ENCODE peak calls at places on chromosomes 4 and X, in four cellular contexts. One of them, this sample, is unnamed.

GRCh38 chr4:10276152-10276551 is 159.6 kb upstream of the WDR1 start:
- DNase-seq in adrenal gland: no peak
- DNase-seq in prostate gland: no peak
- DNase-seq in transverse colon: no peak
- DNase-seq in this sample: no peak

GRCh38 chrX:106481341-106481740 is 130.4 kb upstream of the RADX start:
- DNase-seq in adrenal gland: peak
- DNase-seq in prostate gland: peak
- DNase-seq in transverse colon: peak
- DNase-seq in this sample: no peak

GRCh38 chr4:124060261-124060918 is 652.1 kb downstream of the ANKRD50 start:
- DNase-seq in adrenal gland: peak
- DNase-seq in prostate gland: peak
- DNase-seq in transverse colon: peak
- DNase-seq in this sample: peak

GRCh38 chrX:24748196-24748595 is 54.5 kb downstream of the POLA1 start:
- DNase-seq in adrenal gland: no peak
- DNase-seq in prostate gland: peak
- DNase-seq in transverse colon: no peak
- DNase-seq in this sample: no peak

GRCh38 chrX:7233632-7234406 is 85.9 kb upstream of the PUDP start:
- DNase-seq in adrenal gland: no peak
- DNase-seq in prostate gland: no peak
- DNase-seq in transverse colon: no peak
- DNase-seq in this sample: no peak

GRCh38 chrX:40098264-40099045 is 697 bp upstream of the BCOR start:
- DNase-seq in adrenal gland: no peak
- DNase-seq in prostate gland: peak
- DNase-seq in transverse colon: peak
- DNase-seq in this sample: no peak

GRCh38 chr4:160276785-160277325 is 1174.0 kb downstream of the RAPGEF2 start:
- DNase-seq in adrenal gland: no peak
- DNase-seq in prostate gland: no peak
- DNase-seq in transverse colon: no peak
- DNase-seq in this sample: no peak

GRCh38 chr4:94446386-94446785 is 5.4 kb upstream of the PDLIM5 start:
- DNase-seq in adrenal gland: no peak
- DNase-seq in prostate gland: no peak
- DNase-seq in transverse colon: no peak
- DNase-seq in this sample: no peak

GRCh38 chr4:76383001-76383400 is 37.9 kb downstream of the CCDC158 start:
- DNase-seq in adrenal gland: no peak
- DNase-seq in prostate gland: no peak
- DNase-seq in transverse colon: no peak
- DNase-seq in this sample: no peak

GRCh38 chr4:8414377-8414776 is 26.1 kb downstream of the ACOX3 start:
- DNase-seq in adrenal gland: no peak
- DNase-seq in prostate gland: no peak
- DNase-seq in transverse colon: no peak
- DNase-seq in this sample: no peak

GRCh38 chr4:42626629-42627028 is 30.3 kb downstream of the ATP8A1 start:
- DNase-seq in adrenal gland: no peak
- DNase-seq in prostate gland: no peak
- DNase-seq in transverse colon: no peak
- DNase-seq in this sample: no peak

GRCh38 chrX:132022115-132022862 is 813 bp upstream of the STK26 start:
- DNase-seq in adrenal gland: no peak
- DNase-seq in prostate gland: no peak
- DNase-seq in transverse colon: peak
- DNase-seq in this sample: no peak

GRCh38 chrX:132488819-132489255 is at the start of gene MBNL3:
- DNase-seq in adrenal gland: peak
- DNase-seq in prostate gland: peak
- DNase-seq in transverse colon: peak
- DNase-seq in this sample: peak

GRCh38 chr4:3330682-3331081 is 37.9 kb downstream of the RGS12 start:
- DNase-seq in adrenal gland: no peak
- DNase-seq in prostate gland: no peak
- DNase-seq in transverse colon: no peak
- DNase-seq in this sample: no peak

GRCh38 chr4:48343035-48343434 is 1.7 kb downstream of the SLAIN2 start:
- DNase-seq in adrenal gland: no peak
- DNase-seq in prostate gland: no peak
- DNase-seq in transverse colon: no peak
- DNase-seq in this sample: no peak

GRCh38 chrX:86002076-86002896 is 45.1 kb downstream of the CHM start:
- DNase-seq in adrenal gland: no peak
- DNase-seq in prostate gland: no peak
- DNase-seq in transverse colon: peak
- DNase-seq in this sample: no peak

GRCh38 chr4:144967161-144967560 is 130.8 kb downstream of the ANAPC10 start:
- DNase-seq in adrenal gland: no peak
- DNase-seq in prostate gland: no peak
- DNase-seq in transverse colon: no peak
- DNase-seq in this sample: no peak

GRCh38 chr4:136713140-136713539 is 819.2 kb downstream of the PCDH18 start:
- DNase-seq in adrenal gland: no peak
- DNase-seq in prostate gland: no peak
- DNase-seq in transverse colon: no peak
- DNase-seq in this sample: no peak

GRCh38 chr4:71732706-71733105 is 51.2 kb downstream of the GC start:
- DNase-seq in adrenal gland: no peak
- DNase-seq in prostate gland: no peak
- DNase-seq in transverse colon: no peak
- DNase-seq in this sample: no peak

GRCh38 chr4:80335554-80336358 is at the start of gene CFAP299:
- DNase-seq in adrenal gland: peak
- DNase-seq in prostate gland: peak
- DNase-seq in transverse colon: peak
- DNase-seq in this sample: peak

GRCh38 chr4:54067163-54067562 is 2.8 kb upstream of the CHIC2 start:
- DNase-seq in adrenal gland: no peak
- DNase-seq in prostate gland: peak
- DNase-seq in transverse colon: peak
- DNase-seq in this sample: peak

GRCh38 chr4:176569301-176569700 is 223.4 kb downstream of the VEGFC start:
- DNase-seq in adrenal gland: no peak
- DNase-seq in prostate gland: no peak
- DNase-seq in transverse colon: no peak
- DNase-seq in this sample: no peak

GRCh38 chr4:20838476-20838875 is 138.2 kb downstream of the PACRGL start:
- DNase-seq in adrenal gland: no peak
- DNase-seq in prostate gland: no peak
- DNase-seq in transverse colon: no peak
- DNase-seq in this sample: no peak

GRCh38 chr4:20840648-20841190 is 140.5 kb downstream of the PACRGL start:
- DNase-seq in adrenal gland: no peak
- DNase-seq in prostate gland: no peak
- DNase-seq in transverse colon: no peak
- DNase-seq in this sample: no peak

GRCh38 chr4:20844311-20844710 is 144.1 kb downstream of the PACRGL start:
- DNase-seq in adrenal gland: no peak
- DNase-seq in prostate gland: no peak
- DNase-seq in transverse colon: no peak
- DNase-seq in this sample: no peak

GRCh38 chr4:20839957-20840356 is 139.7 kb downstream of the PACRGL start:
- DNase-seq in adrenal gland: no peak
- DNase-seq in prostate gland: no peak
- DNase-seq in transverse colon: no peak
- DNase-seq in this sample: no peak
- TF ChIP-seq POLR2A in adrenal gland: no peak
- TF ChIP-seq POLR2A in prostate gland: no peak
- TF ChIP-seq POLR2A in transverse colon: no peak
- TF ChIP-seq POLR2A in this sample: no peak

GRCh38 chrX:96684339-96685204 is at the start of gene DIAPH2:
- DNase-seq in adrenal gland: peak
- DNase-seq in prostate gland: peak
- DNase-seq in transverse colon: peak
- DNase-seq in this sample: peak
- TF ChIP-seq POLR2A in adrenal gland: peak
- TF ChIP-seq POLR2A in prostate gland: no peak
- TF ChIP-seq POLR2A in transverse colon: peak
- TF ChIP-seq POLR2A in this sample: peak

GRCh38 chr4:154611833-154612232 is 623 bp downstream of the FGG start:
- DNase-seq in adrenal gland: no peak
- DNase-seq in prostate gland: no peak
- DNase-seq in transverse colon: no peak
- DNase-seq in this sample: no peak

GRCh38 chr4:154604696-154605200 is 7.7 kb downstream of the FGG start:
- DNase-seq in adrenal gland: no peak
- DNase-seq in prostate gland: no peak
- DNase-seq in transverse colon: no peak
- DNase-seq in this sample: no peak

GRCh38 chr4:154606728-154607723 is 5.4 kb downstream of the FGG start:
- DNase-seq in adrenal gland: no peak
- DNase-seq in prostate gland: no peak
- DNase-seq in transverse colon: no peak
- DNase-seq in this sample: no peak

GRCh38 chr4:154609532-154609931 is 2.9 kb downstream of the FGG start:
- DNase-seq in adrenal gland: no peak
- DNase-seq in prostate gland: no peak
- DNase-seq in transverse colon: no peak
- DNase-seq in this sample: no peak

DNA sequence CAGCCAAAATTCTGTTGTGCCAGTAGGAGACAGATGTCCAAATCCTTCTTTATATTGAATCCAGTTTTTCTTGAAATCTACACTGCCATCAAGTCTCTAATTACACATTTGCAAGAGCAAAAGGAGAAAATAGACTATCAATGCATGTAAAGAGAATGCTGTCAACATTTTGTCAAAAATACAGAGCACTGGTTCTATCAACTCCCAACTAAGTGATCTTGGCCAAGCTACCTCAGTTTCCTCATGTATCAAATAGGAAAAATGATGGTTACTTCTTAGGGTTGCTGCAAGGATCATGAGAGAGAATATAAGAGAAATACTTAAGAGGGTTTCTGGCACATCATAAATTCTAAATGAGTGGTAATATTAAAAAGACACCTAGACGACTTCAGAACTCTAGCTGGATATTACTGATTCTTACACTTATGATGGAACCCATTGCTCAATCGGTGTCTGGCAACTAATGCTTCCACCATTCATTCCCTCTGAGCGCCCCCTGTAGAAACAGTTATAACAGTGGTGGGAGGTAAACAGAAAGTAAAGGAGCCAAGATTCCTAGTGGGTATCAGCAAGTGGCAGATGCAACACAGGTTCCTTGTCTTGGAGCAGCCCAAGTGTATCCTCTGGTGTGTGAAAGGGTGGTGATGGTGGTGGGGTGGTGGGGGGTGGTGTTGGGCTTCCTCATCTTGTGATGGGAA is 3.8 kb downstream of the FGG start:
- DNase-seq in adrenal gland: no peak
- DNase-seq in prostate gland: no peak
- DNase-seq in transverse colon: no peak
- DNase-seq in this sample: no peak
- TF ChIP-seq POLR2A in adrenal gland: no peak
- TF ChIP-seq POLR2A in prostate gland: no peak
- TF ChIP-seq POLR2A in transverse colon: no peak
- TF ChIP-seq POLR2A in this sample: no peak

DNA sequence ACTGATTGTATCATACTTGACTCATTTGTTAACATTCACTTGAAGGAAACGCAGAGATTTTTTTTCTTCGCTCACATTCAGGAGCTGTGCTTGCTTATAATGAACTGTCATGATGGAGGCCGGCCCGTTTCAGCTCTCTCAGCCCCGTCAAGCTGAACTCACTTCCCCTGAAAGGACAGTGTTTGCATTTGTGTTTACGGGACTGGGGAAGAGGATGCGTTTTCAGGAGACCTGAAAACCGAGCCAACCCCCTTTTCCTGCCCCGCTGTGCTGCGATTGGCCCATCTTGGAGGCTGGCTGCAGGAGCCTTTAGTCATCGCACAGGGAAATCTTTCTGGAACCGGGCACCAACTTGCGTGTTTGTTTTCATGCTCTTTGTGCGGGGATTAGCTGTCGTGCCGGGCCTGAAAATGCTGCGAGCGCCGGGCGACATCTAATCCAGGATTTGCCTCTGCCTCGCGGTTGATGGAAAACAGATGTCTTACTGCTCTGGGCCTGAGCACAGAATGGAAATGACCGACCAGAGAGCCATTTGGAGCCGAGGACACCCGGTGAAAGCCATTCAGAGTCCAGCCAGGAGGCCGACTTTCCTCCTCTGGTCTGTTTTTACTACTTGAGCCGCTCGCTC is 18.0 kb downstream of the TRIM2 start:
- DNase-seq in adrenal gland: peak
- DNase-seq in prostate gland: peak
- DNase-seq in transverse colon: peak
- DNase-seq in this sample: peak
- TF ChIP-seq POLR2A in adrenal gland: peak
- TF ChIP-seq POLR2A in prostate gland: peak
- TF ChIP-seq POLR2A in transverse colon: peak
- TF ChIP-seq POLR2A in this sample: peak

GRCh38 chrX:68685722-68686683 is 38.5 kb downstream of the STARD8 start:
- DNase-seq in adrenal gland: no peak
- DNase-seq in prostate gland: no peak
- DNase-seq in transverse colon: peak
- DNase-seq in this sample: peak
- TF ChIP-seq POLR2A in adrenal gland: no peak
- TF ChIP-seq POLR2A in prostate gland: no peak
- TF ChIP-seq POLR2A in transverse colon: no peak
- TF ChIP-seq POLR2A in this sample: no peak

DNA sequence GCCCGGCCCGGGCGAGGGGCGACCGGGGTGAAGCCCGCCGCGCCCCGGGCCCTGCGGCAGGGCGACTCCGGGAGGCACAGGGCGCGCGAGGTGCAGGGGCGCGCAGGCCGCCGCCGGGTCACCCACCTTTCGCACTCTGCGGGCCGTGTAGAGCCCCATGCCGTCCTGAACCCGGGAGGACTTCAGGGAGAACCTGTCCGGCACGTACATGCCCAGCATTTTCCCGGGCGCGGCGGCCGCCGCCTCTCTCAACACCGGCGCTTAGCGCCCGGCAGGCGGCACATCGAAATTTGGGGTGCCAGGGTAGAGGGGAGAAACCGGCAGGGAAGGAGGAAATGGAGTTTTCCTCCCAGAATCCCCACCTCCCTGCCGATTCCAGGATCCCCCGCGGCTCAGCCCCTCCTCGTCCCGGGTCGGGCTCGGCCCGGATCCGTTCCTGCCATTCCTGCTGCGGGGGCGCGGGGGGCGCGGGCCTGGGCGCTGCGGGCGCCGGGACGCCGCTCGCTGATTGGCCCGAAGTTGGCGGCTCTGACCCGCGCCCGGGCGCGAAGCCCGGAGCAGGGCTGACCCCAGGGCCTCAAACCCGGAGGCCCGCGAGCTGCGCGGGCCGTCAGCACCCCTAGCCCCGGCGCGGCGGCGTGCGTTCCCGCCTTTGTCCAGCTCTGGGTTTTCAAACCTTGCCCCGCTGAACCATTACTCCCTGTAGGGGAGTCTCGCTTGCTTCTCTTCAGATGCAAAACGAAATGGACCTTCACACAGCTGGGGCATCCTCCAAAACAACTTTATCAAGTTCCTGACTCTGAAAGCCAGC is at the start of gene PRDM5:
- DNase-seq in adrenal gland: peak
- DNase-seq in prostate gland: peak
- DNase-seq in transverse colon: peak
- DNase-seq in this sample: peak
- TF ChIP-seq POLR2A in adrenal gland: peak
- TF ChIP-seq POLR2A in prostate gland: no peak
- TF ChIP-seq POLR2A in transverse colon: no peak
- TF ChIP-seq POLR2A in this sample: no peak

This sample was measured in sigmoid colon.